ENCODE peak calls at places on chromosomes 3 and 15, in four cellular contexts. K is endodermal cell, L is natural killer cell, Y is cardiac fibroblast. A is an unnamed sample.

GRCh38 chr3:45666729-45667440 is 22.3 kb upstream of the SACM1L start:
- DNase-seq in L (no peak), K (no peak), Y (peak), A (no peak)

GRCh38 chr3:59425371-59425770 is 375.5 kb upstream of the CFAP20DC start:
- DNase-seq in Y (peak), K (no peak), L (no peak), A (no peak)

GRCh38 chr15:90300988-90301715 is 35.7 kb downstream of the NGRN start:
- DNase-seq in Y (peak), K (peak), L (peak), A (peak)

GRCh38 chr15:98177950-98178848 is 217.7 kb downstream of the ARRDC4 start:
- DNase-seq in K (peak), L (peak), Y (peak), A (peak)

GRCh38 chr15:46853600-46853999 is 863.7 kb upstream of the SEMA6D start:
- DNase-seq in L (no peak), Y (no peak), K (no peak), A (no peak)

GRCh38 chr15:73781038-73781925 is 28.1 kb upstream of the INSYN1 start:
- DNase-seq in Y (peak), L (no peak), K (peak), A (peak)

GRCh38 chr3:95312650-95313049 is 1249.8 kb downstream of the NSUN3 start:
- DNase-seq in Y (no peak), L (no peak), K (no peak), A (no peak)

GRCh38 chr3:190307164-190307545 is 15.1 kb downstream of the CLDN1 start:
- DNase-seq in K (no peak), L (no peak), Y (no peak), A (no peak)

GRCh38 chr3:17544632-17545031 is 197.8 kb downstream of the TBC1D5 start:
- DNase-seq in L (no peak), K (no peak), Y (peak), A (no peak)

GRCh38 chr3:5349343-5349742 is 161.8 kb downstream of the EDEM1 start:
- DNase-seq in K (no peak), L (no peak), Y (no peak), A (no peak)

GRCh38 chr3:35322070-35322469 is 317.3 kb upstream of the ARPP21 start:
- DNase-seq in L (no peak), K (no peak), Y (peak), A (no peak)

GRCh38 chr15:66849393-66849745 is 147.3 kb downstream of the SMAD6 start:
- DNase-seq in Y (no peak), L (no peak), K (peak), A (no peak)

GRCh38 chr3:50674349-50675178 is at the start of gene DOCK3:
- DNase-seq in K (peak), L (peak), Y (peak), A (peak)

GRCh38 chr3:138429665-138430064 is 4.8 kb upstream of the ESYT3 start:
- DNase-seq in L (no peak), K (peak), Y (no peak), A (no peak)

GRCh38 chr15:39990706-39991105 is 48.3 kb downstream of the SRP14 start:
- DNase-seq in Y (no peak), K (no peak), L (no peak), A (no peak)

GRCh38 chr3:135994708-135995335 is 29.3 kb downstream of the PPP2R3A start:
- DNase-seq in L (no peak), Y (no peak), K (no peak), A (no peak)

DNA sequence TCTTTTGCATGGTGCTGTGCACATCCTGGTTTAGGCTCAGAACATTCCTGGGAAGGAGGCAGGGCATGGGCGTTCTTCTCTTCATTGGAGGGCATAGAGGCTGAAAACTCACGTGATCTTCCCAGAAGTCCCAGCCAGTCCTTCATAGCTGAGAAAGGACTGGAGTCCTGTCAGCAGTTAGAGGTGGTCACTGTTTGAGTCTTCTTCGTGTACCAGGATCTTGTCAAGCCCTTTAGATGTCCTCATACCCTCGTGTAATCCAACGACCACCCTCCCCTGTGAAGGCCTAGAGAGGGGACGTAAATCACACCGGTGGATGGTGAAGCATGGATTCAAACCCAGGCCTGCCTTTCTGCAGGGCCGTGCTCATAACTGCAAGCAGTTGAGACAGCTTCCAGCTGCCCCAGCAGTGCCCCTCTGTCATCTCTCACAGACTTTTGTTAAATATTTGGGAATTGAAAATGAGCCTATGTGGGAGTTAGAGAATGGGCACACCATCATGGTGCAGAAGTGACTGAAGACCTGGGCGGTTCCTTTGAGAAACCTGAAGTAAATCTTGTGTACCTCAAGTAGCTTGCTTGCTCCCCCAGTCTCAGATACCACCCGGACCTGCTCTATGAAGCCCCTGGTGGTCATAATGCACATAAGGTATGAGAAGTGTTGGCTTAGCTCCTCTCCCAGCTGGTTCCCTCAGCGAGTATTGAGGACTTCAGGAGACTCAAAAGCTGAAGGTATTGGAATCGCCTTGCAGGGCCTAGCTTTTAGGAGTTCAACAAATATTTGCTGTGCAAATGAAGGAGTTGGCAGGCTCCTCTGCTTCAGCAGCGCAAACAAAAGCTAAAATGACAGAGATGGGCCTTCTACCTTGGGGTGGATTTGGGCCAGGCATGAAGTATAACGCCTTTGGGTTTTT is 1.4 kb downstream of the CMTM8 start:
- DNase-seq in K (peak), L (no peak), Y (peak), A (peak)
- TF ChIP-seq CTCF in K (peak), L (peak), Y (peak), A (peak)

GRCh38 chr3:26712211-26713026 is 89.8 kb downstream of the LRRC3B start:
- DNase-seq in Y (peak), L (no peak), K (peak), A (no peak)
- TF ChIP-seq CTCF in Y (peak), L (peak), K (peak), A (peak)

DNA sequence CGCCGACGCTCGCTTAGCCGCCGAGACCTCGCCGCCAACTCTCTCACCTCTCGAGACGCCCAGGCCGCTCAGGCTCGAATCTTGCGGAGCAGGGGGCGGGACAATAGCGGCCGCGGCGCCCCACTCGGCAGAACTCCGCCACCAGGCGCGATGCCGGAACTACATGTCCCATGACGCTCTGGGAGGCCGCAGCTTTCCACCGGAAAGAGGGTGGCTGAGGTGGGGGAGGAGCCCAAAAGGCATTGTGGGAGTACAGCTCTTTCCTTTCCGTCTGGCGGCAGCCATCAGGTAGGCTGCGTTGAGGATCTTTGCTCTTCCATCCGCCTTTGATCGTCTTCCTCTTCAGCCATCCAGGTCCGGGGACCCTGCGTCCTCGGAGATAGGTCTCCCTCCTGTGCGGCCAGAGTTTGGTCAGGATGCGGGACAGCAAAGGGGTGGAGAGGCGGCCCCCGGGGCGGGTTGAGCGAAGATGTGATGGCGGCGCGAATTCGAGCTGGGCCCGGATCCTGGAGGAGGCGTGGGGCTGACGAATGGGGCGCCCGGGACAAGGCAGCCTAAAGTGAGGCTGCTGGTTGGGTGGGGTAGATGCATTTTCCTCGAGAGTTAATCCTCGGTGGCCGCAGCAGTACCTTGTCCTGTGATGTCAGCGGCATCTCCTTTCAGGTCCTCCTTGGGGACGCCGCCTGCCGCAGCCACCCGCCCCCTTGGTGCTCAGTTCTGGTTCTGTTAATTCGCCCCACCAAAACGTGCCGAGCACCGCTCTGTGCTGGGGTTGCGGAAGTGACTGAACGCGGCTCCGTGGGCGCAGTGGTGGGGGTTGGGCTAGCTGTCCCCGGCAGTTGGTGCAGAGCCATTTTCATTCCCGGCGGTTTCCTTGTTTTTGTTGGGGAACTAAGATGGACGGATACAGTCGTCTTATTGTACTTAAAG is at the start of the genes NKIRAS1 and RPL15:
- DNase-seq in K (peak), Y (peak), L (peak), A (peak)
- TF ChIP-seq CTCF in K (peak), Y (peak), L (no peak), A (peak)

GRCh38 chr3:41912280-41912679 is 49.6 kb downstream of the ULK4 start:
- DNase-seq in Y (no peak), K (no peak), L (no peak), A (no peak)
- TF ChIP-seq CTCF in Y (no peak), K (no peak), L (no peak), A (no peak)